ENCODE peak calls at places on chromosomes 11 and 22, in six cellular contexts. T is pulmonary artery endothelial cell, I is non-pigmented ciliary epithelial cell, J is SHP77, D is T-helper 2 cell, W is neuronal stem cell. F is an unnamed sample.

GRCh38 chr11:65652511-65653228 is 10.0 kb downstream of the RELA start:
- DNase-seq in T (peak; percentile 74), I (no peak), J (peak; percentile 90), D (peak; percentile 96), W (peak; percentile 91), F (peak; percentile 68)

GRCh38 chr11:18243783-18244362 is 4.6 kb downstream of the SAA2 start:
- DNase-seq in T (peak; percentile 20), I (peak; percentile 22), J (peak; percentile 14), D (peak; percentile 82), W (peak; percentile 42), F (peak; percentile 45)

GRCh38 chr22:49372530-49373288 is 455.0 kb downstream of the BRD1 start:
- DNase-seq in T (no peak), I (no peak), J (peak; percentile 96), D (no peak), W (no peak), F (no peak)

GRCh38 chr11:8685820-8686219 is 3.2 kb downstream of the RPL27A start:
- DNase-seq in T (no peak), I (no peak), J (no peak), D (no peak), W (no peak), F (no peak)

GRCh38 chr22:17873116-17873515 is 98.8 kb upstream of the BID start:
- DNase-seq in T (no peak), I (no peak), J (no peak), D (no peak), W (no peak), F (no peak)

GRCh38 chr11:61384271-61385242 is 7.8 kb upstream of the TMEM216 start:
- DNase-seq in T (no peak), I (no peak), J (peak; percentile 17), D (no peak), W (no peak), F (no peak)

GRCh38 chr11:65496304-65497140 is 2.3 kb upstream of the MALAT1 start:
- DNase-seq in T (no peak), I (no peak), J (peak; percentile 54), D (no peak), W (no peak), F (no peak)

GRCh38 chr11:15196704-15197103 is 82.0 kb downstream of the INSC start:
- DNase-seq in T (no peak), I (no peak), J (no peak), D (no peak), W (no peak), F (no peak)

GRCh38 chr11:105177658-105178057 is 38.1 kb upstream of the CARD18 start:
- DNase-seq in T (no peak), I (peak; percentile 67), J (no peak), D (no peak), W (no peak), F (peak; percentile 54)

GRCh38 chr11:65489061-65489705 is 9.7 kb upstream of the MALAT1 start:
- DNase-seq in T (no peak), I (no peak), J (no peak), D (no peak), W (peak; percentile 88), F (no peak)

GRCh38 chr11:88507771-88508557 is 170.4 kb upstream of the CTSC start:
- DNase-seq in T (no peak), I (no peak), J (no peak), D (no peak), W (no peak), F (no peak)

GRCh38 chr22:19497245-19497644 is 17.5 kb downstream of the CDC45 start:
- DNase-seq in T (peak; percentile 54), I (peak; percentile 93), J (peak; percentile 62), D (no peak), W (no peak), F (no peak)

GRCh38 chr11:24635588-24636290 is 138.9 kb downstream of the LUZP2 start:
- DNase-seq in T (no peak), I (no peak), J (no peak), D (peak; percentile 8), W (no peak), F (no peak)

GRCh38 chr11:117629146-117629545 is 167.9 kb downstream of the DSCAML1 start:
- DNase-seq in T (no peak), I (no peak), J (no peak), D (no peak), W (no peak), F (no peak)

GRCh38 chr22:37739000-37739399 is 42.2 kb downstream of the TRIOBP start:
- DNase-seq in T (no peak), I (no peak), J (no peak), D (no peak), W (no peak), F (no peak)

GRCh38 chr22:48418831-48419230 is 1408.8 kb downstream of the BRD1 start:
- DNase-seq in T (no peak), I (no peak), J (no peak), D (no peak), W (no peak), F (no peak)

GRCh38 chr11:108698844-108699642 is 34.2 kb downstream of the DDX10 start:
- DNase-seq in T (no peak), I (no peak), J (no peak), D (no peak), W (no peak), F (no peak)

GRCh38 chr11:124762077-124762623 is at the start of gene ESAM:
- DNase-seq in T (no peak), I (no peak), J (peak; percentile 8), D (peak; percentile 74), W (no peak), F (no peak)

GRCh38 chr11:27464155-27464759 is 8.3 kb downstream of the LGR4 start:
- DNase-seq in T (no peak), I (no peak), J (no peak), D (no peak), W (no peak), F (no peak)

GRCh38 chr11:123509737-123510578 is 79.9 kb downstream of the GRAMD1B start:
- DNase-seq in T (peak; percentile 49), I (peak; percentile 45), J (peak; percentile 93), D (no peak), W (peak; percentile 48), F (peak; percentile 24)

GRCh38 chr11:65290448-65291165 is 24.1 kb upstream of the CDC42EP2 start:
- DNase-seq in T (peak; percentile 64), I (peak; percentile 93), J (no peak), D (no peak), W (no peak), F (peak; percentile 98)

GRCh38 chr22:23831261-23831660 is 7.5 kb downstream of the DERL3 start:
- DNase-seq in T (no peak), I (no peak), J (no peak), D (no peak), W (no peak), F (no peak)

GRCh38 chr22:36218648-36219047 is 17.0 kb upstream of the APOL4 start:
- DNase-seq in T (no peak), I (no peak), J (no peak), D (no peak), W (no peak), F (no peak)

GRCh38 chr11:65851083-65851579 is 6.8 kb downstream of the CFL1 start:
- DNase-seq in T (no peak), I (no peak), J (no peak), D (no peak), W (no peak), F (no peak)

GRCh38 chr11:69050592-69051380 is 2.1 kb downstream of the TPCN2 start:
- DNase-seq in T (no peak), I (no peak), J (no peak), D (no peak), W (no peak), F (no peak)

GRCh38 chr11:33448461-33449130 is 191.4 kb downstream of the HIPK3 start:
- DNase-seq in T (no peak), I (no peak), J (no peak), D (no peak), W (no peak), F (no peak)

GRCh38 chr11:96090711-96091110 is 166.8 kb upstream of the MTMR2 start:
- DNase-seq in T (no peak), I (no peak), J (no peak), D (no peak), W (no peak), F (no peak)

GRCh38 chr11:76698321-76699043 is 27.9 kb upstream of the LRRC32 start:
- DNase-seq in T (no peak), I (no peak), J (peak; percentile 49), D (peak; percentile 40), W (no peak), F (no peak)

GRCh38 chr11:17443000-17443399 is 33.6 kb downstream of the ABCC8 start:
- DNase-seq in T (no peak), I (no peak), J (no peak), D (no peak), W (no peak), F (no peak)

GRCh38 chr11:36156486-36157150 is 132.6 kb downstream of the COMMD9 start:
- DNase-seq in T (peak; percentile 35), I (no peak), J (no peak), D (no peak), W (no peak), F (no peak)

GRCh38 chr11:134901955-134902707 is 490.1 kb upstream of the B3GAT1 start:
- DNase-seq in T (no peak), I (no peak), J (no peak), D (no peak), W (no peak), F (no peak)

GRCh38 chr11:103257360-103257759 is 148.1 kb downstream of the DYNC2H1 start:
- DNase-seq in T (peak; percentile 24), I (no peak), J (no peak), D (no peak), W (no peak), F (no peak)

GRCh38 chr22:29215012-29215860 is 9.5 kb downstream of the EMID1 start:
- DNase-seq in T (no peak), I (no peak), J (no peak), D (no peak), W (no peak), F (no peak)

GRCh38 chr22:33438273-33438672 is 380.1 kb upstream of the SYN3 start:
- DNase-seq in T (no peak), I (peak; percentile 17), J (no peak), D (no peak), W (no peak), F (peak; percentile 26)

GRCh38 chr11:19220903-19221682 is 19.3 kb upstream of the CSRP3 start:
- DNase-seq in T (peak; percentile 47), I (no peak), J (no peak), D (no peak), W (no peak), F (no peak)

GRCh38 chr11:35633827-35634226 is 15.6 kb downstream of the FJX1 start:
- DNase-seq in T (no peak), I (no peak), J (no peak), D (no peak), W (no peak), F (no peak)

F was measured in brain pericyte.